ENCODE peak calls at places on chromosome 2, in ten cellular contexts. U is transverse colon, D is mammary epithelial cell, F is spleen, V is IMR-90, T is endothelial cell of umbilical vein, G is OCI-LY7, M is lower lobe of right lung, A is left lung, P is right atrium auricular region. N is an unnamed sample. For H3K4me1, the result is how much of the 10 kb centered on the place peaks cover.

GRCh38 chr2:220891405-220891804 is 680.7 kb downstream of the EPHA4 start:
- DNase-seq in U (no peak), D (peak), F (no peak), V (peak), T (peak), G (no peak), M (no peak), A (no peak), P (no peak), N (no peak)

GRCh38 chr2:212794471-212794870 is 255.9 kb upstream of the ERBB4 start:
- DNase-seq in U (no peak), D (peak), F (no peak), V (no peak), T (no peak), G (no peak), M (no peak), A (no peak), P (no peak), N (no peak)

GRCh38 chr2:60094450-60094929 is 459.0 kb downstream of the BCL11A start:
- DNase-seq in U (peak), D (no peak), F (no peak), V (no peak), T (no peak), G (no peak), M (no peak), A (no peak), P (no peak), N (no peak)

GRCh38 chr2:33530614-33531344 is 54.3 kb downstream of the RASGRP3 start:
- DNase-seq in U (no peak), D (no peak), F (no peak), V (no peak), T (no peak), G (peak), M (no peak), A (no peak), P (no peak), N (no peak)

GRCh38 chr2:9377461-9378097 is 45.7 kb downstream of the ITGB1BP1 start:
- DNase-seq in U (no peak), D (no peak), F (no peak), V (no peak), T (no peak), G (no peak), M (no peak), A (no peak), P (no peak), N (no peak)

GRCh38 chr2:225120175-225120574 is 77.9 kb upstream of the DOCK10 start:
- DNase-seq in U (no peak), D (peak), F (no peak), V (peak), T (no peak), G (no peak), M (no peak), A (no peak), P (no peak), N (no peak)

GRCh38 chr2:235383272-235383843 is 110.5 kb upstream of the AGAP1 start:
- DNase-seq in U (no peak), D (no peak), F (no peak), V (no peak), T (no peak), G (no peak), M (no peak), A (no peak), P (no peak), N (peak)

GRCh38 chr2:236803621-236804020 is 234.0 kb downstream of the ACKR3 start:
- DNase-seq in U (no peak), D (no peak), F (no peak), V (no peak), T (no peak), G (no peak), M (no peak), A (peak), P (no peak), N (no peak)

DNA sequence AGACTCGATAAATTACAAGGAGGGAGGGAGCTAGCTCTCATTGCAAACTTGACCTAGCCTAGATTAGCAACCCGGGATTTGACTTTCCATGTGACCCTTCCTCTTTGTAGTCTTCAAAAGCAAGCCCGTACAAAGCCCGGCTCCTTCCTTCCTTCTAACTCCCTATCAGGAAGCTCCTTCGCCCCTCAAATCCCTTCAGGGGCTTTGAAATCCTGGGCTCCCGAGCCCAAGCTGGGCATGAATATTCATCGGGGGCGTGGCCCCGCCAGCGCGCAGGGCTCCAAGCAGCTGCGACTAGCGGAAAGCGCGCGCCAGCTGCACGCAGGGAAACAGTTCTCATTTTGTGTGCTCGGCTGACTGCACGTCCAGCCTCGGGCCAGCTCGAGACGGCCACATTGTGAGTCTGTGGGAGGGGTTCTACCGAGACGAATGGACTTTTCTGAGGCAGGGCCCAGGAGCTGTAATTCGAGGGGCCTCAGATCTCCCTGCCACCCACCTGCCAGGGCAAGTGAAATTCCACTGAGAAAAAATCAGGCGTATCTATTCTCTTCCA is 84.0 kb upstream of the PELI1 start:
- DNase-seq in U (peak), D (peak), F (peak), V (peak), T (peak), G (peak), M (peak), A (peak), P (peak), N (peak)
- TF ChIP-seq CTCF in U (no peak), D (no peak), F (peak), V (no peak), T (no peak), G (no peak), M (no peak), A (peak), P (no peak), N (no peak)

GRCh38 chr2:105858868-105859693 is 114.4 kb downstream of the NCK2 start:
- DNase-seq in U (no peak), D (no peak), F (no peak), V (no peak), T (no peak), G (no peak), M (no peak), A (no peak), P (no peak), N (no peak)

GRCh38 chr2:105859694-105859951 is 114.9 kb downstream of the NCK2 start:
- DNase-seq in U (no peak), D (no peak), F (no peak), V (no peak), T (no peak), G (no peak), M (no peak), A (no peak), P (no peak), N (no peak)

GRCh38 chr2:105857076-105857740 is 112.5 kb downstream of the NCK2 start:
- DNase-seq in U (no peak), D (peak), F (no peak), V (no peak), T (no peak), G (no peak), M (no peak), A (no peak), P (no peak), N (no peak)

GRCh38 chr2:105854972-105855371 is 110.3 kb downstream of the NCK2 start:
- DNase-seq in U (no peak), D (no peak), F (no peak), V (no peak), T (no peak), G (no peak), M (no peak), A (no peak), P (no peak), N (no peak)

DNA sequence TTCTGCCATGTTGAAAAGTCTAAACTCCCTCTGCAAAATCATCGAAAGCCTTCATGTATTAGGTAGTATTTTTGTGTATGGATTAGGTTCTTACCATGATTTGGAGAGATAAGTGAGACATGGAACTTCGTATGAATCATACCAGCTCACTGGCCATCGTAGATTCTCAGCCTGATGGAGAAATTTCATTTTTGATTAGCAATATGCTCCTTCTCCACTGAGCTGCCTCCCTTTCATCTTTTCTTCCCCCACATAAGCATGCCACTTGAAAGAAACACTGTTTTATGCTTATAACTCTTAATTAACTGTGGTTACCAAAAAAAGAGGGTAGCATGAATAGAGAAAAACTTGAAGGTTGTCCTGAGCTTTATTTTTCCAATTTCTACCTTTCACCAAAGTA is 111.9 kb downstream of the NCK2 start:
- DNase-seq in U (no peak), D (peak), F (no peak), V (no peak), T (no peak), G (no peak), M (no peak), A (no peak), P (no peak), N (no peak)
- H3K4me3 ChIP-seq in U (no peak), D (peak), F (no peak), V (no peak), T (no peak), G (no peak), M (peak), A (no peak), P (no peak), N (no peak)

GRCh38 chr2:120847700-120848321 is 112.1 kb downstream of the GLI2 start:
- DNase-seq in U (no peak), D (peak), F (peak), V (no peak), T (no peak), G (no peak), M (peak), A (peak), P (no peak), N (no peak)
- H3K4me1 ChIP-seq in U (under half), D (under half), F (under half), V (under half), T (under half), G (under half), M (under half), A (under half), P (under half), N (under half)

GRCh38 chr2:45003586-45004568 is 5.4 kb downstream of the SIX2 start:
- DNase-seq in U (no peak), D (no peak), F (no peak), V (no peak), T (no peak), G (no peak), M (no peak), A (no peak), P (no peak), N (no peak)

GRCh38 chr2:45000921-45001628 is 8.2 kb downstream of the SIX2 start:
- DNase-seq in U (no peak), D (no peak), F (no peak), V (no peak), T (peak), G (no peak), M (no peak), A (peak), P (no peak), N (peak)

GRCh38 chr2:45002661-45003210 is 6.5 kb downstream of the SIX2 start:
- DNase-seq in U (no peak), D (no peak), F (no peak), V (no peak), T (no peak), G (no peak), M (no peak), A (no peak), P (no peak), N (no peak)

GRCh38 chr2:45000341-45000901 is 8.8 kb downstream of the SIX2 start:
- DNase-seq in U (no peak), D (no peak), F (no peak), V (no peak), T (no peak), G (no peak), M (no peak), A (no peak), P (no peak), N (no peak)

DNA sequence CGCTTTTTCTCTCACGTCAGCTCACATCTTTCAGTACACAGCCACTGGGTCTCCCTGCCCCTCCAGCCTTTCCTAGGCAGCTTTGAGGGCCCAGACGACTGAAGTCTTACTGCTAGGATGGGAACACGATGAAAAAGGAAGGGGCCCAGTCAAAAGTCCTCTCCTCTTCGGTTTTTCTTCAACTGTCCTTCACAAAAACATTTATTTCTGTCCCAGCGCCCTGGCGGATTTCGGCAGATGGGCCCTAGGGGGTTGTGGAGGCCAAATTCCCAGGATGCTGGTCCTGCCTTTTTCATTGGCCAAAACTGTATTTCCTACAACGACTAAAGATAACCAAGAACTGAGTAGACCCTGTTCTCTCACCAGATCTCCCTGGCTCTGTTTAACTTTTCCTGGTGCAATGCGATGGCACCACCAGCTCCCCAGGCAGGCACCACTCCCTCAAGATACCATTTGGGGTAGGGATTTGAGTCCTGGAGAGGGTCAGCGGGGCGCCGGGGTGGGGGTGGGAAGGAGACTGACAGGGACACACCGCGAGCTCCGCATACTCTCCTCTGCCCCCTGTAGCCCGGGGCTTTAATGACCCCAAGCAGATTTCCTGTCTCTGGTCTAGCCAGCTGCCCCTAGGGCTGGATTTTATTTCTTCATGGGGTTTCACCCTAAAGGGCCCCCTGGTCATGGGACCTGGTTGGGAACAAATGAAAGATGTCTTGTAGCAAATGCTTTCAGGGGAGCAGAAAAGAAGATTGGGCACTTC is 7.4 kb downstream of the SIX2 start:
- DNase-seq in U (no peak), D (no peak), F (no peak), V (no peak), T (no peak), G (no peak), M (no peak), A (no peak), P (no peak), N (no peak)
- TF ChIP-seq CTCF in U (no peak), D (no peak), F (no peak), V (no peak), T (peak), G (peak), M (no peak), A (no peak), P (no peak), N (no peak)